ENCODE peak calls at places on chromosomes 11 and 22, in four cellular contexts. One of them, this sample, is unnamed.

GRCh38 chr11:65645710-65646109 is 7.8 kb downstream of the SIPA1 start:
- DNase-seq in kidney: no peak
- DNase-seq in stomach: no peak
- DNase-seq in cardiac fibroblast: peak
- DNase-seq in this sample: no peak

GRCh38 chr11:94315664-94316063 is 11.3 kb downstream of the IZUMO1R start:
- DNase-seq in cardiac fibroblast: peak
- DNase-seq in stomach: no peak
- DNase-seq in kidney: no peak
- DNase-seq in this sample: no peak

GRCh38 chr11:11946180-11946579 is 62.2 kb downstream of the DKK3 start:
- DNase-seq in stomach: no peak
- DNase-seq in kidney: no peak
- DNase-seq in cardiac fibroblast: peak
- DNase-seq in this sample: no peak

GRCh38 chr11:13015753-13016152 is 6.6 kb downstream of the RASSF10 start:
- DNase-seq in kidney: no peak
- DNase-seq in stomach: no peak
- DNase-seq in cardiac fibroblast: no peak
- DNase-seq in this sample: no peak

GRCh38 chr11:115518983-115519382 is 14.8 kb upstream of the CADM1 start:
- DNase-seq in cardiac fibroblast: no peak
- DNase-seq in stomach: no peak
- DNase-seq in kidney: no peak
- DNase-seq in this sample: no peak

GRCh38 chr11:11039249-11039965 is 181.6 kb upstream of the ZBED5 start:
- DNase-seq in kidney: no peak
- DNase-seq in stomach: no peak
- DNase-seq in cardiac fibroblast: no peak
- DNase-seq in this sample: no peak

GRCh38 chr11:43806976-43807375 is 73.7 kb upstream of the ALKBH3 start:
- DNase-seq in stomach: no peak
- DNase-seq in cardiac fibroblast: no peak
- DNase-seq in kidney: no peak
- DNase-seq in this sample: no peak

GRCh38 chr11:115132829-115133228 is 371.4 kb downstream of the CADM1 start:
- DNase-seq in stomach: no peak
- DNase-seq in kidney: no peak
- DNase-seq in cardiac fibroblast: no peak
- DNase-seq in this sample: no peak

GRCh38 chr11:44983786-44984185 is 33.1 kb upstream of the TP53I11 start:
- DNase-seq in kidney: peak
- DNase-seq in cardiac fibroblast: no peak
- DNase-seq in stomach: peak
- DNase-seq in this sample: no peak

GRCh38 chr11:26649884-26650283 is 72.0 kb downstream of the SLC5A12 start:
- DNase-seq in kidney: no peak
- DNase-seq in stomach: peak
- DNase-seq in cardiac fibroblast: peak
- DNase-seq in this sample: peak

GRCh38 chr11:110990316-110990715 is 255.2 kb upstream of the POU2AF2 start:
- DNase-seq in kidney: no peak
- DNase-seq in cardiac fibroblast: no peak
- DNase-seq in stomach: no peak
- DNase-seq in this sample: no peak

GRCh38 chr11:66561975-66562248 is 6.5 kb downstream of the CTSF start:
- DNase-seq in cardiac fibroblast: no peak
- DNase-seq in kidney: no peak
- DNase-seq in stomach: no peak
- DNase-seq in this sample: no peak

GRCh38 chr11:65304613-65305012 is 10.1 kb upstream of the CDC42EP2 start:
- DNase-seq in kidney: no peak
- DNase-seq in cardiac fibroblast: no peak
- DNase-seq in stomach: no peak
- DNase-seq in this sample: no peak

GRCh38 chr11:34501500-34501899 is 12.1 kb downstream of the ELF5 start:
- DNase-seq in stomach: no peak
- DNase-seq in cardiac fibroblast: peak
- DNase-seq in kidney: no peak
- DNase-seq in this sample: peak

GRCh38 chr11:73797457-73797856 is 9.8 kb downstream of the MRPL48 start:
- DNase-seq in stomach: no peak
- DNase-seq in cardiac fibroblast: no peak
- DNase-seq in kidney: no peak
- DNase-seq in this sample: no peak

GRCh38 chr11:62648967-62649364 is 2.6 kb upstream of the GANAB start:
- DNase-seq in stomach: no peak
- DNase-seq in kidney: no peak
- DNase-seq in cardiac fibroblast: no peak
- DNase-seq in this sample: no peak

GRCh38 chr11:14454861-14455632 is 44.6 kb downstream of the COPB1 start:
- DNase-seq in stomach: no peak
- DNase-seq in cardiac fibroblast: peak
- DNase-seq in kidney: no peak
- DNase-seq in this sample: peak

GRCh38 chr11:95279921-95280861 is 49.2 kb upstream of the SESN3 start:
- DNase-seq in kidney: no peak
- DNase-seq in cardiac fibroblast: no peak
- DNase-seq in stomach: no peak
- DNase-seq in this sample: no peak

GRCh38 chr22:44311855-44312170 is 938 bp downstream of the SHISAL1 start:
- DNase-seq in cardiac fibroblast: peak
- DNase-seq in stomach: no peak
- DNase-seq in kidney: no peak
- DNase-seq in this sample: no peak

GRCh38 chr11:83662494-83662893 is 376.3 kb upstream of the CCDC90B start:
- DNase-seq in stomach: no peak
- DNase-seq in kidney: no peak
- DNase-seq in cardiac fibroblast: no peak
- DNase-seq in this sample: no peak

GRCh38 chr11:863389-864117 is 20.9 kb downstream of the TSPAN4 start:
- DNase-seq in kidney: no peak
- DNase-seq in stomach: no peak
- DNase-seq in cardiac fibroblast: no peak
- DNase-seq in this sample: no peak

GRCh38 chr11:125256471-125257010 is 92.0 kb downstream of the PKNOX2 start:
- DNase-seq in stomach: no peak
- DNase-seq in cardiac fibroblast: no peak
- DNase-seq in kidney: no peak
- DNase-seq in this sample: no peak

GRCh38 chr22:27420186-27420816 is 381.3 kb downstream of the MN1 start:
- DNase-seq in stomach: no peak
- DNase-seq in cardiac fibroblast: peak
- DNase-seq in kidney: no peak
- DNase-seq in this sample: no peak

GRCh38 chr11:34570584-34570983 is 50.3 kb upstream of the EHF start:
- DNase-seq in kidney: no peak
- DNase-seq in stomach: peak
- DNase-seq in cardiac fibroblast: peak
- DNase-seq in this sample: no peak

GRCh38 chr11:73965764-73966121 is 14.9 kb downstream of the DNAJB13 start:
- DNase-seq in kidney: no peak
- DNase-seq in stomach: no peak
- DNase-seq in cardiac fibroblast: no peak
- DNase-seq in this sample: no peak

GRCh38 chr11:130612291-130612802 is 163.9 kb downstream of the ADAMTS15 start:
- DNase-seq in cardiac fibroblast: peak
- DNase-seq in stomach: no peak
- DNase-seq in kidney: no peak
- DNase-seq in this sample: no peak

GRCh38 chr11:1205121-1205986 is 17.5 kb upstream of the MUC5B start:
- DNase-seq in stomach: no peak
- DNase-seq in kidney: peak
- DNase-seq in cardiac fibroblast: no peak
- DNase-seq in this sample: no peak

GRCh38 chr22:26884921-26885320 is 227.5 kb downstream of the MIAT start:
- DNase-seq in stomach: no peak
- DNase-seq in kidney: no peak
- DNase-seq in cardiac fibroblast: no peak
- DNase-seq in this sample: no peak

GRCh38 chr22:20015971-20016733 is 471 bp downstream of the ARVCF start:
- DNase-seq in kidney: peak
- DNase-seq in cardiac fibroblast: no peak
- DNase-seq in stomach: peak
- DNase-seq in this sample: peak

GRCh38 chr11:125341676-125342075 is 154.4 kb downstream of the FEZ1 start:
- DNase-seq in kidney: no peak
- DNase-seq in stomach: no peak
- DNase-seq in cardiac fibroblast: no peak
- DNase-seq in this sample: no peak

GRCh38 chr11:59556115-59556882 is 45.0 kb downstream of the OR4D9 start:
- DNase-seq in cardiac fibroblast: peak
- DNase-seq in kidney: no peak
- DNase-seq in stomach: no peak
- DNase-seq in this sample: peak

GRCh38 chr11:117815262-117815803 is 9.2 kb downstream of the FXYD2 start:
- DNase-seq in kidney: peak
- DNase-seq in stomach: no peak
- DNase-seq in cardiac fibroblast: no peak
- DNase-seq in this sample: no peak

GRCh38 chr22:30538280-30538679 is 8.3 kb downstream of the SEC14L6 start:
- DNase-seq in stomach: no peak
- DNase-seq in kidney: no peak
- DNase-seq in cardiac fibroblast: peak
- DNase-seq in this sample: no peak

GRCh38 chr11:58731819-58732218 is at the start of gene GLYAT:
- DNase-seq in kidney: no peak
- DNase-seq in cardiac fibroblast: no peak
- DNase-seq in stomach: no peak
- DNase-seq in this sample: no peak

GRCh38 chr11:1302461-1303073 is 6.9 kb downstream of the TOLLIP start:
- DNase-seq in stomach: peak
- DNase-seq in cardiac fibroblast: no peak
- DNase-seq in kidney: peak
- DNase-seq in this sample: no peak

GRCh38 chr11:31764186-31764730 is 46.9 kb downstream of the PAX6 start:
- DNase-seq in kidney: no peak
- DNase-seq in stomach: no peak
- DNase-seq in cardiac fibroblast: no peak
- DNase-seq in this sample: no peak

GRCh38 chr11:105829084-105829483 is 193.0 kb downstream of the MSANTD4 start:
- DNase-seq in kidney: no peak
- DNase-seq in cardiac fibroblast: no peak
- DNase-seq in stomach: no peak
- DNase-seq in this sample: no peak

GRCh38 chr22:48581821-48582469 is 1245.7 kb downstream of the BRD1 start:
- DNase-seq in stomach: no peak
- DNase-seq in kidney: peak
- DNase-seq in cardiac fibroblast: no peak
- DNase-seq in this sample: no peak

GRCh38 chr22:21861290-21861848 is 6.1 kb downstream of the MAPK1 start:
- DNase-seq in stomach: no peak
- DNase-seq in kidney: no peak
- DNase-seq in cardiac fibroblast: no peak
- DNase-seq in this sample: no peak

This sample was measured in HuH-7.5.